ENCODE peak calls at places on chromosomes 1 and 21, in four cellular contexts. E is fibroblast of lung, F is hepatocyte, O is K562. Q is an unnamed sample.

GRCh38 chr1:226404063-226404903 is 3.6 kb downstream of the PARP1 start:
- DNase-seq in E (peak; percentile 28), F (no peak), O (no peak), Q (no peak)

GRCh38 chr1:9143250-9143649 is 14.3 kb upstream of the GPR157 start:
- DNase-seq in E (peak; percentile 86), F (no peak), O (no peak), Q (no peak)

GRCh38 chr1:176656257-176656995 is 193.5 kb downstream of the PAPPA2 start:
- DNase-seq in E (peak; percentile 66), F (peak; percentile 48), O (no peak), Q (no peak)

GRCh38 chr1:245156736-245157505 is 2.1 kb downstream of the KIF26B start:
- DNase-seq in E (peak; percentile 19), F (peak; percentile 47), O (no peak), Q (no peak)

GRCh38 chr1:154962238-154962678 is 676 bp upstream of the PYGO2 start:
- DNase-seq in E (peak; percentile 24), F (no peak), O (no peak), Q (peak; percentile 81)

GRCh38 chr1:907611-908451 is 15.9 kb upstream of the SAMD11 start:
- DNase-seq in E (no peak), F (no peak), O (no peak), Q (no peak)

GRCh38 chr1:2523891-2524609 is 2.3 kb downstream of the PANK4 start:
- DNase-seq in E (no peak), F (no peak), O (no peak), Q (no peak)

GRCh38 chr1:151964510-151964909 is 29.1 kb downstream of the S100A10 start:
- DNase-seq in E (no peak), F (no peak), O (no peak), Q (no peak)

GRCh38 chr1:203682401-203683383 is 56.1 kb downstream of the ATP2B4 start:
- DNase-seq in E (no peak), F (no peak), O (peak; percentile 57), Q (peak; percentile 35)

GRCh38 chr1:174433451-174433850 is 14.3 kb upstream of the GPR52 start:
- DNase-seq in E (peak; percentile 74), F (no peak), O (no peak), Q (no peak)

GRCh38 chr1:155919801-155920200 is 8.7 kb upstream of the RIT1 start:
- DNase-seq in E (no peak), F (no peak), O (no peak), Q (no peak)

GRCh38 chr1:51627672-51628071 is 10.8 kb downstream of the OSBPL9 start:
- DNase-seq in E (peak; percentile 75), F (peak; percentile 49), O (no peak), Q (peak; percentile 33)

GRCh38 chr1:11692899-11693590 is 1.5 kb downstream of the DRAXIN start:
- DNase-seq in E (peak; percentile 73), F (no peak), O (peak; percentile 56), Q (no peak)

GRCh38 chr1:159602501-159602900 is 14.9 kb downstream of the APCS start:
- DNase-seq in E (no peak), F (no peak), O (no peak), Q (no peak)

GRCh38 chr1:184535191-184535970 is 148.6 kb downstream of the C1orf21 start:
- DNase-seq in E (peak; percentile 95), F (no peak), O (no peak), Q (no peak)

GRCh38 chr1:48680411-48681035 is 96.2 kb downstream of the BEND5 start:
- DNase-seq in E (no peak), F (no peak), O (no peak), Q (peak; percentile 32)

GRCh38 chr1:156707027-156707426 is 1.6 kb upstream of the CRABP2 start:
- DNase-seq in E (no peak), F (no peak), O (no peak), Q (no peak)

GRCh38 chr1:167294528-167294927 is 73.8 kb downstream of the POU2F1 start:
- DNase-seq in E (no peak), F (no peak), O (no peak), Q (no peak)

GRCh38 chr1:27539901-27540861 is 50.2 kb upstream of the WASF2 start:
- DNase-seq in E (no peak), F (no peak), O (no peak), Q (no peak)

GRCh38 chr1:191963286-191963685 is 195.0 kb upstream of the RGS18 start:
- DNase-seq in E (peak; percentile 20), F (no peak), O (no peak), Q (no peak)

GRCh38 chr1:227466039-227466645 is 97.2 kb upstream of the ZNF678 start:
- DNase-seq in E (no peak), F (no peak), O (no peak), Q (no peak)

GRCh38 chr1:32480761-32481160 is 15.9 kb downstream of the ZBTB8B start:
- DNase-seq in E (no peak), F (no peak), O (no peak), Q (no peak)

GRCh38 chr1:43688594-43689000 is 18.7 kb upstream of the ST3GAL3 start:
- DNase-seq in E (peak; percentile 70), F (no peak), O (no peak), Q (peak; percentile 30)

GRCh38 chr1:188642585-188643168 is 1813.9 kb downstream of the PLA2G4A start:
- DNase-seq in E (no peak), F (no peak), O (no peak), Q (no peak)

GRCh38 chr1:162709870-162710269 is 77.6 kb downstream of the DDR2 start:
- DNase-seq in E (no peak), F (no peak), O (no peak), Q (no peak)

GRCh38 chr1:107196973-107197562 is 56.2 kb downstream of the NTNG1 start:
- DNase-seq in E (peak; percentile 32), F (peak; percentile 16), O (peak; percentile 35), Q (peak; percentile 25)

GRCh38 chr1:41811051-41811795 is 107.5 kb downstream of the HIVEP3 start:
- DNase-seq in E (peak; percentile 22), F (no peak), O (no peak), Q (no peak)

GRCh38 chr1:222950892-222951291 is 136.1 kb downstream of the DISP1 start:
- DNase-seq in E (no peak), F (no peak), O (no peak), Q (no peak)

GRCh38 chr1:41658444-41659158 is 174.1 kb upstream of the EDN2 start:
- DNase-seq in E (no peak), F (no peak), O (no peak), Q (no peak)

GRCh38 chr1:7470904-7471638 is 300.0 kb upstream of the VAMP3 start:
- DNase-seq in E (peak; percentile 98), F (peak; percentile 85), O (peak; percentile 36), Q (no peak)

GRCh38 chr1:98351506-98352038 is 309.9 kb upstream of the SNX7 start:
- DNase-seq in E (no peak), F (no peak), O (no peak), Q (no peak)

GRCh38 chr1:244207935-244208244 is 156.8 kb downstream of the ZBTB18 start:
- DNase-seq in E (no peak), F (no peak), O (no peak), Q (no peak)

GRCh38 chr21:45537111-45537745 is 5.0 kb downstream of the SLC19A1 start:
- DNase-seq in E (no peak), F (no peak), O (no peak), Q (no peak)

GRCh38 chr1:232940262-232940661 is 10.1 kb upstream of the NTPCR start:
- DNase-seq in E (no peak), F (no peak), O (no peak), Q (no peak)

GRCh38 chr1:166843769-166844596 is 4.7 kb downstream of the POGK start:
- DNase-seq in E (no peak), F (peak; percentile 60), O (no peak), Q (no peak)

GRCh38 chr1:229209386-229209785 is 61.5 kb upstream of the RAB4A start:
- DNase-seq in E (no peak), F (peak; percentile 52), O (no peak), Q (no peak)
- H2AFZ ChIP-seq in E (no peak overlapping the region), F (no peak overlapping the region), O (no peak overlapping the region), Q (no peak overlapping the region)

GRCh38 chr1:114153621-114154145 is at the start of gene SYT6:
- DNase-seq in E (no peak), F (peak; percentile 31), O (no peak), Q (no peak)
- TF ChIP-seq EZH2 in E (no peak), F (peak; percentile 84), O (no peak), Q (no peak)

DNA sequence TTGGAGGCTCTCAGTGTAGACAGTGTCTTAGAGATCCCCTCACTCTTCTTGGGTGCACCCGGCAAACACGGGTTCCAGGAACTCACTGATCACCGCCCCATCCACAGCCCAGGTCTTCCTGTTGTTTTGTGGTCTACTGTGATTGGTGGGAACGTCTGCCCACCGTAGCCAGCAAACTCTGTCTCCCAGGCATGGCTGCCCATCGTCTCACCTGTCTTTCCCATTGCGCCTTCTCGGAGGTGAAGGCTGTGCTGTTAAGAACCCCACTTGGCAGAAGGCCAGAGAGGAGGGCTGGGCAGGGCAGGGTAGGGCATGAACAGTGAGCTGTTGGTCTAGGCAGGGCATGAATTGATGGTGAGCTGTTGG is 14.1 kb upstream of the KCNA2 start:
- DNase-seq in E (no peak), F (no peak), O (no peak), Q (no peak)
- H2AFZ ChIP-seq in E (no peak overlapping the region), F (no peak overlapping the region), O (no peak overlapping the region), Q (no peak overlapping the region)

DNA sequence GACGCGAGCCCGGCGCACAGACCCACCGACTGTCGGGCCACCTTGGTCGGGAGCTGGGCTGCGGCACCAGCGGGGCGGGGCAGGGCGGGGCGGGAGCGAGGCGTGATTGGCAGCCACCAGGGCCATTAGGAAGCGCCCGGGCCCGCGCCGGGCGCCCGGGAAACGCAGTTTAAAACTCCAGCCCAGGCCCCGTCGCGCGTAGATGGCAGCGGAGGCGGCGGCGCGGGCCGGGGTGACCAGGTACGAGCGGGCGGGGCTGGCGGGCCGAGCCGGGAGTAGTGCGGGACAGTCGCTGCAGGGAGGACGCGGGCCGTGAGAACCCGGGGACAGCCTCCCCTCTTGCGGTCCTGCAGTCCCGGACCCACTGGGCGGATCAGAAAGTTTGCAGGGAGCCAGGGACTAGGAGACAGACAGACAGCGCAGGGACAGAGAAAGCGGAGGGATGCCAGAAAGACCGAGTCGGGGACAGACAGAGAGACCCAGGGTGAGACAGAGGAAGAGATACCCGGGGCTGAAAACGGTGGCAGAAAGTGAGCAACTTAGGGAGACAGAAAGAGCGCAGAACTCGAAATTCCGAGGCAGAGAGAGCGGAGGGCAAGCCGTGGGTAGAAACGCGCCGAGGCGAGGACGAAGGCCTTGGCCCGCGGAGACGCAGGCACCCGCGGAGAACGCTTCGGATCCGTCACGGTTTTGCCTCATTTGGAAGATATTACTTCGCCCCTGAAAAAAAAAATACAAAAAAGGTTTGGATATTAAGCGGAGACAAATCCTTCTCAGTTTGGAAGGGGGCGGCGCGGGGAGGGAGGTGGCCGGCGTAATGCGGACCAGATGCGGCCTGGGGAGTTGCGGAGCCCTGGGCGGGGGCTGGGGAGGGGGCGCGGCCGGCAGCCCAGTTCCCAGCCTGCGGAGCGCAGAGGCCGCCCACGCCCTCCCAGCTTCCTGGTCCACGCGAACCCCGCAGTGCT is at the start of gene DMBX1:
- DNase-seq in E (no peak), F (peak; percentile 51), O (peak; percentile 90), Q (peak; percentile 33)
- TF ChIP-seq EZH2 in E (peak; percentile 87), F (peak; percentile 15), O (no peak), Q (no peak)